ENCODE peak calls at places on chromosomes 2 and 18, in seven cellular contexts. One of them, this sample, is unnamed.

GRCh38 chr18:74066018-74066417 is 81.6 kb downstream of the FBXO15 start:
- DNase-seq in cardiac fibroblast: no peak
- DNase-seq in GM23338: no peak
- DNase-seq in left lung: no peak
- DNase-seq in tibial artery: no peak
- DNase-seq in lower lobe of right lung: no peak
- DNase-seq in endothelial cell of umbilical vein: no peak
- DNase-seq in this sample: no peak

GRCh38 chr2:170848587-170848986 is 31.9 kb downstream of the GAD1 start:
- DNase-seq in left lung: no peak
- DNase-seq in lower lobe of right lung: no peak
- DNase-seq in endothelial cell of umbilical vein: no peak
- DNase-seq in cardiac fibroblast: peak
- DNase-seq in tibial artery: no peak
- DNase-seq in GM23338: no peak
- DNase-seq in this sample: no peak

GRCh38 chr2:65357095-65357958 is 75.1 kb downstream of the SPRED2 start:
- DNase-seq in endothelial cell of umbilical vein: no peak
- DNase-seq in tibial artery: no peak
- DNase-seq in left lung: no peak
- DNase-seq in lower lobe of right lung: no peak
- DNase-seq in GM23338: peak
- DNase-seq in cardiac fibroblast: no peak
- DNase-seq in this sample: no peak

GRCh38 chr2:216787851-216788250 is 72.0 kb downstream of the TNP1 start:
- DNase-seq in left lung: no peak
- DNase-seq in lower lobe of right lung: no peak
- DNase-seq in GM23338: no peak
- DNase-seq in cardiac fibroblast: no peak
- DNase-seq in tibial artery: no peak
- DNase-seq in endothelial cell of umbilical vein: no peak
- DNase-seq in this sample: no peak

GRCh38 chr2:58890865-58891525 is 649.9 kb upstream of the FANCL start:
- DNase-seq in tibial artery: no peak
- DNase-seq in GM23338: peak
- DNase-seq in endothelial cell of umbilical vein: no peak
- DNase-seq in cardiac fibroblast: no peak
- DNase-seq in left lung: no peak
- DNase-seq in lower lobe of right lung: no peak
- DNase-seq in this sample: no peak

GRCh38 chr18:23077493-23078256 is 57.6 kb upstream of the CABLES1 start:
- DNase-seq in left lung: no peak
- DNase-seq in tibial artery: no peak
- DNase-seq in lower lobe of right lung: no peak
- DNase-seq in cardiac fibroblast: peak
- DNase-seq in GM23338: peak
- DNase-seq in endothelial cell of umbilical vein: peak
- DNase-seq in this sample: no peak

GRCh38 chr2:121046335-121046734 is 238.7 kb downstream of the TFCP2L1 start:
- DNase-seq in endothelial cell of umbilical vein: no peak
- DNase-seq in tibial artery: no peak
- DNase-seq in cardiac fibroblast: no peak
- DNase-seq in GM23338: no peak
- DNase-seq in lower lobe of right lung: no peak
- DNase-seq in left lung: no peak
- DNase-seq in this sample: no peak

GRCh38 chr2:10908195-10908594 is 3.5 kb upstream of the KCNF1 start:
- DNase-seq in left lung: no peak
- DNase-seq in endothelial cell of umbilical vein: no peak
- DNase-seq in lower lobe of right lung: no peak
- DNase-seq in tibial artery: peak
- DNase-seq in cardiac fibroblast: no peak
- DNase-seq in GM23338: no peak
- DNase-seq in this sample: no peak

GRCh38 chr2:210630904-210631560 is 74.6 kb downstream of the CPS1 start:
- DNase-seq in tibial artery: no peak
- DNase-seq in endothelial cell of umbilical vein: no peak
- DNase-seq in left lung: no peak
- DNase-seq in GM23338: no peak
- DNase-seq in lower lobe of right lung: no peak
- DNase-seq in cardiac fibroblast: no peak
- DNase-seq in this sample: no peak

GRCh38 chr18:47118986-47119385 is 31.3 kb downstream of the HDHD2 start:
- DNase-seq in lower lobe of right lung: no peak
- DNase-seq in cardiac fibroblast: peak
- DNase-seq in endothelial cell of umbilical vein: no peak
- DNase-seq in left lung: no peak
- DNase-seq in tibial artery: no peak
- DNase-seq in GM23338: no peak
- DNase-seq in this sample: no peak

GRCh38 chr18:9612215-9612830 is 2.0 kb downstream of the PPP4R1 start:
- DNase-seq in cardiac fibroblast: peak
- DNase-seq in lower lobe of right lung: no peak
- DNase-seq in endothelial cell of umbilical vein: peak
- DNase-seq in left lung: no peak
- DNase-seq in tibial artery: no peak
- DNase-seq in GM23338: peak
- DNase-seq in this sample: no peak

GRCh38 chr2:100193334-100193733 is 50.9 kb upstream of the AFF3 start:
- DNase-seq in GM23338: no peak
- DNase-seq in endothelial cell of umbilical vein: peak
- DNase-seq in lower lobe of right lung: no peak
- DNase-seq in cardiac fibroblast: no peak
- DNase-seq in tibial artery: no peak
- DNase-seq in left lung: no peak
- DNase-seq in this sample: no peak

GRCh38 chr18:49747876-49748275 is 65.5 kb downstream of the ACAA2 start:
- DNase-seq in left lung: no peak
- DNase-seq in cardiac fibroblast: peak
- DNase-seq in GM23338: peak
- DNase-seq in tibial artery: no peak
- DNase-seq in lower lobe of right lung: no peak
- DNase-seq in endothelial cell of umbilical vein: peak
- DNase-seq in this sample: no peak

GRCh38 chr2:37201208-37201607 is 4.9 kb downstream of the CEBPZOS start:
- DNase-seq in cardiac fibroblast: no peak
- DNase-seq in lower lobe of right lung: no peak
- DNase-seq in tibial artery: no peak
- DNase-seq in GM23338: no peak
- DNase-seq in left lung: no peak
- DNase-seq in endothelial cell of umbilical vein: no peak
- DNase-seq in this sample: no peak

GRCh38 chr2:117271631-117272030 is 542.9 kb upstream of the DDX18 start:
- DNase-seq in endothelial cell of umbilical vein: no peak
- DNase-seq in lower lobe of right lung: no peak
- DNase-seq in GM23338: no peak
- DNase-seq in left lung: no peak
- DNase-seq in cardiac fibroblast: no peak
- DNase-seq in tibial artery: no peak
- DNase-seq in this sample: no peak

GRCh38 chr2:44955593-44956449 is 14.3 kb downstream of the SIX3 start:
- DNase-seq in cardiac fibroblast: peak
- DNase-seq in endothelial cell of umbilical vein: peak
- DNase-seq in left lung: peak
- DNase-seq in GM23338: peak
- DNase-seq in tibial artery: peak
- DNase-seq in lower lobe of right lung: peak
- DNase-seq in this sample: peak

GRCh38 chr2:231038483-231039293 is 1.4 kb downstream of the C2orf72 start:
- DNase-seq in left lung: no peak
- DNase-seq in GM23338: peak
- DNase-seq in cardiac fibroblast: no peak
- DNase-seq in tibial artery: no peak
- DNase-seq in lower lobe of right lung: no peak
- DNase-seq in endothelial cell of umbilical vein: no peak
- DNase-seq in this sample: no peak
- H3K4me3 ChIP-seq in left lung: no peak
- H3K4me3 ChIP-seq in GM23338: peak
- H3K4me3 ChIP-seq in cardiac fibroblast: no peak
- H3K4me3 ChIP-seq in tibial artery: no peak
- H3K4me3 ChIP-seq in lower lobe of right lung: peak
- H3K4me3 ChIP-seq in endothelial cell of umbilical vein: no peak
- H3K4me3 ChIP-seq in this sample: no peak

GRCh38 chr18:67515987-67516431 is 511 bp downstream of the DSEL start:
- DNase-seq in endothelial cell of umbilical vein: peak
- DNase-seq in lower lobe of right lung: peak
- DNase-seq in tibial artery: peak
- DNase-seq in cardiac fibroblast: peak
- DNase-seq in left lung: peak
- DNase-seq in GM23338: peak
- DNase-seq in this sample: peak
- TF ChIP-seq CTCF in endothelial cell of umbilical vein: peak
- TF ChIP-seq CTCF in lower lobe of right lung: peak
- TF ChIP-seq CTCF in tibial artery: peak
- TF ChIP-seq CTCF in cardiac fibroblast: peak
- TF ChIP-seq CTCF in left lung: peak
- TF ChIP-seq CTCF in GM23338: peak
- TF ChIP-seq CTCF in this sample: peak

GRCh38 chr2:27891820-27892105 is 1.2 kb downstream of the BABAM2 start:
- DNase-seq in GM23338: no peak
- DNase-seq in tibial artery: no peak
- DNase-seq in left lung: no peak
- DNase-seq in cardiac fibroblast: peak
- DNase-seq in lower lobe of right lung: no peak
- DNase-seq in endothelial cell of umbilical vein: no peak
- DNase-seq in this sample: no peak
- H3K4me3 ChIP-seq in GM23338: no peak
- H3K4me3 ChIP-seq in tibial artery: no peak
- H3K4me3 ChIP-seq in left lung: peak
- H3K4me3 ChIP-seq in cardiac fibroblast: no peak
- H3K4me3 ChIP-seq in lower lobe of right lung: no peak
- H3K4me3 ChIP-seq in endothelial cell of umbilical vein: no peak
- H3K4me3 ChIP-seq in this sample: no peak

DNA sequence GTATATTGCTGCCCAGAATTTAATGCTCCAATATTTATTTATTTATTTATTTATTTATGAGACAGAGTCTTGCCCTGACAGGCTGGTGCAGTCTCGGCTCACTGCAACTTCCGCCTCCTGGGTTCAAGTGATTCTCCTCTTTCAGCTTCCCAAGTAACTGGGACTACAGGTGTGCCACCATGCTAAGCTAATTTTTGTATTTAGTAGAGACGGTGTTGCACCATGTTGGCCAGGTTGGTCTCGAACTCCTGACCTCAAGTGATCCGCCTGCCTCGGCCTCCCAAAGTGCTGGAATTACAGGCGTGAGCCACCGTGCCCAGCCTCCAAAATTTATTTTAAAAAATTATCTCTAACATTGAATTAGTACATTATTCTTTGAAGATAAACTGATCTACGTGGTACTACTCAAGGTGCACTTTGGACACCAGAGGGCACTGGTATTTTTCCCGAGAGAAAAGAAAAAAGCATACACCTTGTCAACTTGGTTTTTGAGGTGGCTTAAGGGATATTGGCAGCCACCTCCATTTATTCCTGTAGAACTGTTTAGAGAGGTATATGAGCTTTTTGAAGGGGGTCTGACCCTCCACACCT is 1.4 kb upstream of the IDH1 start:
- DNase-seq in tibial artery: no peak
- DNase-seq in lower lobe of right lung: no peak
- DNase-seq in cardiac fibroblast: peak
- DNase-seq in endothelial cell of umbilical vein: no peak
- DNase-seq in left lung: no peak
- DNase-seq in GM23338: peak
- DNase-seq in this sample: no peak
- TF ChIP-seq CTCF in tibial artery: no peak
- TF ChIP-seq CTCF in lower lobe of right lung: no peak
- TF ChIP-seq CTCF in cardiac fibroblast: no peak
- TF ChIP-seq CTCF in endothelial cell of umbilical vein: no peak
- TF ChIP-seq CTCF in left lung: no peak
- TF ChIP-seq CTCF in GM23338: peak
- TF ChIP-seq CTCF in this sample: peak

GRCh38 chr2:127217470-127218325 is 2.4 kb downstream of the CYP27C1 start:
- DNase-seq in endothelial cell of umbilical vein: peak
- DNase-seq in GM23338: peak
- DNase-seq in left lung: no peak
- DNase-seq in cardiac fibroblast: no peak
- DNase-seq in tibial artery: no peak
- DNase-seq in lower lobe of right lung: no peak
- DNase-seq in this sample: no peak
- H3K4me3 ChIP-seq in endothelial cell of umbilical vein: no peak
- H3K4me3 ChIP-seq in GM23338: peak
- H3K4me3 ChIP-seq in left lung: no peak
- H3K4me3 ChIP-seq in cardiac fibroblast: no peak
- H3K4me3 ChIP-seq in tibial artery: no peak
- H3K4me3 ChIP-seq in lower lobe of right lung: no peak
- H3K4me3 ChIP-seq in this sample: no peak

GRCh38 chr2:222483513-222484039 is 59.2 kb downstream of the SGPP2 start:
- DNase-seq in GM23338: peak
- DNase-seq in cardiac fibroblast: no peak
- DNase-seq in lower lobe of right lung: no peak
- DNase-seq in left lung: no peak
- DNase-seq in tibial artery: no peak
- DNase-seq in endothelial cell of umbilical vein: no peak
- DNase-seq in this sample: no peak
- TF ChIP-seq CTCF in GM23338: peak
- TF ChIP-seq CTCF in cardiac fibroblast: no peak
- TF ChIP-seq CTCF in lower lobe of right lung: no peak
- TF ChIP-seq CTCF in left lung: no peak
- TF ChIP-seq CTCF in tibial artery: no peak
- TF ChIP-seq CTCF in endothelial cell of umbilical vein: no peak
- TF ChIP-seq CTCF in this sample: no peak

DNA sequence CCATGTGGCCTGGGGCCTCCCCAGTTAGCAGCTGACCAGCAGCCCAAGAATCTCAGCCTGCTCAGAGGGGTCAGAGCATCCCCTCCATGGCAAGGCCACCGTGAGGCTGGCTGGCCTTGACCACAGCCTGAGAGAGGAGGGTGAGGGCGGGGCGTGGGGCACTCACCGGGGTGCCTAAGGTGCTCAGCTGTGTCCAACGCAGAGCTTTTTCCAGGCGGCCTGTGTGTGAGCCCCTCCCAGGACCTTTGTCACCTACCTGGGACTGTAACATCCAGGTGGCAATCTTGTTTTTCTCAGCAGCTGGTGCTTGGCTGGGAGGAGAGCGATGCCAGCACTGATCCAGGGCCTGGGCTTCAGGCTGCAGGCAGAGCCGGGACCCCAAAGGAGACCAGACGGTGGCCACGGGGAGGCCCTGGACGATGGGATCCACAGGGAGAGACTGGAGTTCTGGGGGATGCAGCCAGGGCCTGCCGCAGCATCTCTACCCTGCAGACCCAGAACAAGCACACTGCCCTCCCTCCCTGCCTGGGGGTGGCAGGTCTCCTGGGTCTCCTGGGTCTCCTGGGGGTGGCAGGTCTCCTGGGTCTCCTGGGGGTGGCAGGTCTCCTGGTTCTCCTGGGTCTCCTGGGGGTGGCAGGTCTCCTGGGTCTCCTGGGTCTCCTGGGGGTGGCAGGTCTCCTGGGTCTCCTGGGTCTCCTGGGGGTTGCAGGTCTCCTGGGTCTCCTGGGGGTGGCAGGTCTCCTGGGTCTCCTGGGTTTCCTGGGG is 12.3 kb downstream of the SNED1 start:
- DNase-seq in tibial artery: no peak
- DNase-seq in endothelial cell of umbilical vein: no peak
- DNase-seq in cardiac fibroblast: no peak
- DNase-seq in GM23338: no peak
- DNase-seq in lower lobe of right lung: peak
- DNase-seq in left lung: peak
- DNase-seq in this sample: no peak
- H3K4me3 ChIP-seq in tibial artery: no peak
- H3K4me3 ChIP-seq in endothelial cell of umbilical vein: no peak
- H3K4me3 ChIP-seq in cardiac fibroblast: peak
- H3K4me3 ChIP-seq in GM23338: peak
- H3K4me3 ChIP-seq in lower lobe of right lung: peak
- H3K4me3 ChIP-seq in left lung: peak
- H3K4me3 ChIP-seq in this sample: no peak

This sample was measured in AG04450.